ENCODE peak calls at places on chromosome X, in seven cellular contexts. F is uterus; Q is activated CD8-positive, alpha-beta T cell treated with anti-CD3 and anti-CD28 coated beads, Interleukin-2, amount 10 ng/mL, durations not matched to agents 7 days and 5 days; T is activated CD4-positive, alpha-beta T cell treated with anti-CD3 and anti-CD28 coated beads, Interleukin-2, amount 50 U/mL, for 24 hours; P is HCEC 1CT; M is ELF-1; W is NCI-H1694. Y is an unnamed sample.

GRCh38 chrX:70007946-70008345 is 41.8 kb downstream of the AWAT2 start:
- DNase-seq in P (no peak), F (no peak), W (no peak), Q (no peak), T (no peak), M (no peak), Y (no peak)

GRCh38 chrX:38233891-38234807 is 13.5 kb upstream of the SRPX start:
- DNase-seq in P (peak), M (peak), T (no peak), F (peak), W (no peak), Q (no peak), Y (peak)

GRCh38 chrX:36859231-36859630 is 148.9 kb upstream of the FAM47C start:
- DNase-seq in M (peak), Q (no peak), P (no peak), W (no peak), F (no peak), T (no peak), Y (no peak)

GRCh38 chrX:116284383-116284782 is 113.8 kb downstream of the AGTR2 start:
- DNase-seq in T (no peak), P (no peak), F (no peak), W (no peak), M (no peak), Q (no peak), Y (peak)

GRCh38 chrX:63283331-63283730 is 67.8 kb downstream of the SPIN4 start:
- DNase-seq in Q (no peak), M (peak), W (no peak), T (no peak), F (no peak), P (no peak), Y (no peak)

GRCh38 chrX:154750301-154751120 is at the start of gene GAB3:
- DNase-seq in M (peak), P (peak), W (no peak), T (no peak), Q (peak), F (no peak), Y (peak)

GRCh38 chrX:108511721-108512120 is 72.1 kb downstream of the COL4A5 start:
- DNase-seq in F (no peak), Q (no peak), P (peak), T (no peak), M (no peak), W (no peak), Y (peak)

GRCh38 chrX:77658886-77659285 is 127.1 kb downstream of the ATRX start:
- DNase-seq in Q (no peak), W (no peak), T (no peak), F (no peak), M (no peak), P (no peak), Y (no peak)

GRCh38 chrX:7062276-7062675 is 85.2 kb upstream of the STS start:
- DNase-seq in Q (no peak), P (peak), F (no peak), T (no peak), W (no peak), M (peak), Y (peak)

GRCh38 chrX:149540621-149541520 is at the start of gene EOLA1:
- DNase-seq in T (peak), F (no peak), P (peak), Q (peak), M (peak), W (peak), Y (peak)

GRCh38 chrX:102546818-102547493 is 30.4 kb upstream of the TMSB15A start:
- DNase-seq in T (no peak), M (peak), W (peak), P (no peak), Q (peak), F (no peak), Y (no peak)

GRCh38 chrX:32084757-32085156 is 1012.9 kb upstream of the FTHL17 start:
- DNase-seq in M (no peak), Q (no peak), W (no peak), T (no peak), F (no peak), P (no peak), Y (no peak)

GRCh38 chrX:10119399-10119990 is 37.3 kb upstream of the CLCN4 start:
- DNase-seq in Q (peak), W (peak), T (peak), F (peak), M (peak), P (peak), Y (peak)

GRCh38 chrX:22163306-22163705 is 109.4 kb upstream of the CBLL2 start:
- DNase-seq in W (no peak), T (no peak), P (no peak), M (no peak), Q (no peak), F (no peak), Y (no peak)

GRCh38 chrX:22652596-22652995 is 347.2 kb upstream of the DDX53 start:
- DNase-seq in P (peak), Q (no peak), M (peak), T (no peak), F (peak), W (no peak), Y (peak)

GRCh38 chrX:68808686-68809357 is 20.0 kb upstream of the EFNB1 start:
- DNase-seq in M (peak), W (no peak), F (no peak), Q (no peak), T (no peak), P (no peak), Y (peak)

GRCh38 chrX:53435997-53436396 is 1.8 kb upstream of the HSD17B10 start:
- DNase-seq in F (peak), P (peak), Q (peak), T (peak), W (peak), M (peak), Y (peak)

GRCh38 chrX:50067435-50068292 is 133.1 kb downstream of the AKAP4 start:
- DNase-seq in M (peak), P (no peak), F (peak), W (no peak), Q (no peak), T (no peak), Y (peak)

GRCh38 chrX:104351173-104351769 is 96.5 kb upstream of the ESX1 start:
- DNase-seq in M (no peak), F (no peak), P (peak), Q (no peak), W (no peak), T (no peak), Y (peak)

GRCh38 chrX:16807976-16808542 is 21.8 kb downstream of the TXLNG start:
- DNase-seq in Q (no peak), F (peak), T (no peak), P (peak), M (no peak), W (no peak), Y (peak)